ENCODE peak calls at places on chromosomes 6 and 20, in seven cellular contexts. R is PC-3; F is heart left ventricle; Q is CD4-positive, alpha-beta T cell; C is heart right ventricle; H is A549; O is breast epithelium. E is an unnamed sample.

GRCh38 chr20:64082126-64082638 is 2.0 kb downstream of the LKAAEAR1 start:
- DNase-seq in R (no peak), F (no peak), Q (no peak), C (no peak), H (no peak), O (no peak), E (no peak)

GRCh38 chr20:48381353-48382120 is 446.3 kb downstream of the PREX1 start:
- DNase-seq in R (no peak), F (no peak), Q (no peak), C (no peak), H (no peak), O (no peak), E (no peak)

GRCh38 chr6:41451039-41451438 is 95.1 kb upstream of the FOXP4 start:
- DNase-seq in R (no peak), F (peak), Q (no peak), C (peak), H (peak), O (no peak), E (no peak)

GRCh38 chr20:63652192-63652980 is 838 bp downstream of the STMN3 start:
- DNase-seq in R (no peak), F (peak), Q (peak), C (peak), H (no peak), O (no peak), E (no peak)

GRCh38 chr6:82877213-82878195 is 188.1 kb downstream of the UBE3D start:
- DNase-seq in R (peak), F (no peak), Q (no peak), C (no peak), H (no peak), O (no peak), E (no peak)

GRCh38 chr6:49937017-49937416 is 26.9 kb downstream of the DEFB114 start:
- DNase-seq in R (no peak), F (no peak), Q (no peak), C (no peak), H (no peak), O (no peak), E (no peak)

GRCh38 chr6:137218473-137218916 is 690 bp downstream of the IFNGR1 start:
- DNase-seq in R (peak), F (no peak), Q (peak), C (no peak), H (no peak), O (peak), E (peak)

GRCh38 chr6:11227698-11228097 is 4.8 kb downstream of the NEDD9 start:
- DNase-seq in R (no peak), F (no peak), Q (no peak), C (no peak), H (no peak), O (no peak), E (no peak)

GRCh38 chr20:38659613-38659880 is 57.9 kb downstream of the ARHGAP40 start:
- DNase-seq in R (no peak), F (no peak), Q (no peak), C (no peak), H (no peak), O (no peak), E (no peak)

GRCh38 chr6:5094327-5094726 is 9.2 kb downstream of the PPP1R3G start:
- DNase-seq in R (peak), F (no peak), Q (no peak), C (no peak), H (no peak), O (no peak), E (no peak)

GRCh38 chr6:110415297-110415916 is at the start of gene DDO:
- DNase-seq in R (peak), F (peak), Q (no peak), C (peak), H (no peak), O (peak), E (peak)

GRCh38 chr6:391559-392440 is at the start of gene IRF4:
- DNase-seq in R (no peak), F (no peak), Q (no peak), C (no peak), H (no peak), O (no peak), E (peak)

GRCh38 chr20:63252157-63252780 is 2.0 kb downstream of the NKAIN4 start:
- DNase-seq in R (no peak), F (no peak), Q (no peak), C (no peak), H (no peak), O (no peak), E (no peak)

GRCh38 chr20:49286689-49287551 is 9.1 kb upstream of the ZNFX1 start:
- DNase-seq in R (peak), F (no peak), Q (no peak), C (no peak), H (peak), O (no peak), E (no peak)

GRCh38 chr20:13717631-13718044 is 67.1 kb downstream of the ESF1 start:
- DNase-seq in R (no peak), F (no peak), Q (no peak), C (no peak), H (no peak), O (no peak), E (no peak)

GRCh38 chr20:21509597-21510331 is 4.1 kb downstream of the NKX2-2 start:
- DNase-seq in R (no peak), F (no peak), Q (no peak), C (no peak), H (peak), O (no peak), E (no peak)

GRCh38 chr6:73451166-73452106 is 661 bp downstream of the CGAS start:
- DNase-seq in R (peak), F (no peak), Q (peak), C (peak), H (peak), O (no peak), E (peak)

GRCh38 chr20:59864726-59865125 is 68.7 kb downstream of the SYCP2 start:
- DNase-seq in R (no peak), F (no peak), Q (no peak), C (no peak), H (no peak), O (no peak), E (no peak)

GRCh38 chr20:24752612-24753011 is 196.5 kb upstream of the CST7 start:
- DNase-seq in R (no peak), F (no peak), Q (no peak), C (no peak), H (no peak), O (no peak), E (no peak)

GRCh38 chr20:54649511-54649962 is 174.1 kb downstream of the DOK5 start:
- DNase-seq in R (peak), F (peak), Q (peak), C (peak), H (peak), O (peak), E (no peak)

GRCh38 chr20:38787870-38788269 is 17.6 kb upstream of the PPP1R16B start:
- DNase-seq in R (no peak), F (no peak), Q (no peak), C (no peak), H (no peak), O (no peak), E (no peak)

GRCh38 chr6:147909645-147910044 is 401.2 kb downstream of the SAMD5 start:
- DNase-seq in R (peak), F (no peak), Q (no peak), C (no peak), H (no peak), O (no peak), E (no peak)

GRCh38 chr20:34083137-34083536 is 28.9 kb downstream of the EIF2S2 start:
- DNase-seq in R (peak), F (peak), Q (no peak), C (peak), H (peak), O (peak), E (no peak)

GRCh38 chr6:28335564-28336283 is at the start of gene ZSCAN31:
- DNase-seq in R (peak), F (peak), Q (peak), C (peak), H (peak), O (peak), E (peak)

GRCh38 chr20:48208176-48208575 is 422.9 kb upstream of the SULF2 start:
- DNase-seq in R (no peak), F (peak), Q (no peak), C (no peak), H (no peak), O (no peak), E (no peak)

GRCh38 chr6:15365273-15365687 is 119.4 kb downstream of the JARID2 start:
- DNase-seq in R (peak), F (peak), Q (peak), C (peak), H (peak), O (peak), E (peak)

GRCh38 chr6:104908031-104908430 is 48.3 kb upstream of the HACE1 start:
- DNase-seq in R (peak), F (no peak), Q (no peak), C (no peak), H (peak), O (no peak), E (no peak)

GRCh38 chr6:113837170-113837569 is 20.0 kb upstream of the MARCKS start:
- DNase-seq in R (no peak), F (no peak), Q (no peak), C (no peak), H (no peak), O (no peak), E (no peak)

GRCh38 chr6:118080547-118080946 is 173.5 kb downstream of the SLC35F1 start:
- DNase-seq in R (peak), F (no peak), Q (no peak), C (no peak), H (no peak), O (no peak), E (no peak)

GRCh38 chr6:33828764-33829731 is 25.2 kb upstream of the MLN start:
- DNase-seq in R (no peak), F (no peak), Q (no peak), C (peak), H (no peak), O (no peak), E (no peak)

GRCh38 chr6:11067348-11067747 is 23.2 kb upstream of the ELOVL2 start:
- DNase-seq in R (no peak), F (no peak), Q (no peak), C (no peak), H (no peak), O (no peak), E (no peak)

GRCh38 chr6:33983109-33983475 is 162.8 kb downstream of the GRM4 start:
- DNase-seq in R (peak), F (peak), Q (no peak), C (no peak), H (peak), O (peak), E (peak)

DNA sequence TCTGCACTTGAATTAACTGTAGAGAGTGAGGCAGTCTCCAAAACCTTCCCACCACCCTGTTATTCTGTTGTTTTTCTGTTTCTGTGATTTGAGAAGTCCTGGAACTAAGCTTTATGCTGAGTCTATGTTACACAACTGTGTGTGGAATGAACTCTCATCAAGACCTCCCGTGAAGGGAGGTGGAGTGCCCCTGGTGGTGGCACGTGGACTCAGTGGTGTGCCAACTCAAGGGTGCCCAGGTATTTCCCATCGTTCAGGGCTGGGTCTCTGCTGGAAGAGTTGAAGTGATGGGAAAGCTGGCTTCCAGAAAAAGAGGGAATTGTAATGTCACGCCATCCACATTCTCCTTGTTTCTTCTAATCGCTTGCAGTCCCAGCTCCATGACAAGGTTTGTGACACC is 374.2 kb downstream of the SMOC2 start:
- DNase-seq in R (no peak), F (no peak), Q (no peak), C (no peak), H (no peak), O (no peak), E (no peak)
- TF ChIP-seq CTCF in R (peak), F (no peak), Q (no peak), C (no peak), H (no peak), O (no peak), E (no peak)

DNA sequence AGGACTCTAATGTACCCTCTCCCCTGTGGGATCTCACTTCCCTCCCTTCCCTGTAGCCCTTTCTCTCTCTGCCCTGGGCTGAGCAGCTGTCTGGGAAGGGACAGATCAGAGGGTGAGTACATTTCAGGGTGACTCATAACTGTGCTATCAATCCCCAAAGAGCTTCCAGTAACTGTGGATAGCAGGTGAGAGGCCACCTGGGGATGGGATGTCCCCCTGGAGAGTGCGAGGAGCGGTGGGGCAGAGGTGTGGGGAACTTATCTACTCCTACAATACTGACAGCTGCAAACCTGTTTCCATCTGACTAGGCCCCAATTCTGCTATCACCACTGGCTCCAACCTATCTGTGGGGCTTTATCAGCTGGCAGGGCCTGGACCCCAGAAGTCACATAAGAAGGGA is 32.6 kb downstream of the KCNK5 start:
- DNase-seq in R (peak), F (no peak), Q (no peak), C (no peak), H (no peak), O (no peak), E (no peak)
- TF ChIP-seq CTCF in R (no peak), F (no peak), Q (no peak), C (no peak), H (no peak), O (no peak), E (no peak)

GRCh38 chr6:76633259-76633658 is 560.8 kb upstream of the IMPG1 start:
- DNase-seq in R (no peak), F (no peak), Q (no peak), C (no peak), H (no peak), O (no peak), E (no peak)
- TF ChIP-seq CTCF in R (no peak), F (no peak), Q (no peak), C (no peak), H (no peak), O (no peak), E (no peak)

GRCh38 chr6:108836061-108836460 is 12.2 kb upstream of the ARMC2 start:
- DNase-seq in R (no peak), F (no peak), Q (no peak), C (no peak), H (no peak), O (no peak), E (no peak)

GRCh38 chr6:108840919-108841318 is 7.3 kb upstream of the ARMC2 start:
- DNase-seq in R (no peak), F (no peak), Q (no peak), C (no peak), H (no peak), O (no peak), E (no peak)

GRCh38 chr6:108837236-108837971 is 10.8 kb upstream of the ARMC2 start:
- DNase-seq in R (peak), F (no peak), Q (no peak), C (no peak), H (no peak), O (no peak), E (no peak)

GRCh38 chr6:108839068-108839467 is 9.2 kb upstream of the ARMC2 start:
- DNase-seq in R (no peak), F (no peak), Q (no peak), C (no peak), H (no peak), O (no peak), E (no peak)

GRCh38 chr6:108838101-108838717 is 10.0 kb upstream of the ARMC2 start:
- DNase-seq in R (peak), F (no peak), Q (no peak), C (no peak), H (peak), O (no peak), E (no peak)
- TF ChIP-seq CTCF in R (peak), F (no peak), Q (no peak), C (no peak), H (no peak), O (no peak), E (no peak)

DNA sequence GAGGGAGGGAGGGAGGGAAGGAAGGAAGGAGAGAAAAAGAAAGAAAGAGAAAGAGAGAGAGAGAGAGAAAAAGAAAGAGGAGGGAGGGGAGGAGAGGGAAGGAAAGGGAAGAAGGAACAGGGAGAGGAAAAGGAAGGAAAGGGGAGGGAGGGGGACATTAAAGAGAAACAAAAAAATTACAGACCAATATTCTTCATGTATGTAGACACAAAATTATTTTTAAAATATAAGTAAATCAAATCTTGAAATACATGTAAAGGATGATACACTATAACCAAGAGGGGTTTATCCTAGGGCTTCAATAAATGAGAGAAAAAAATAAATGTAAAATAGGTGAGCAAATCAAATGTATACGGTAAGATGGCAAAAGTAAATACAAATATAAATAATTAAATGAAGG is 71.2 kb upstream of the TMEM244 start:
- DNase-seq in R (no peak), F (no peak), Q (no peak), C (no peak), H (no peak), O (no peak), E (no peak)
- TF ChIP-seq CTCF in R (no peak), F (no peak), Q (no peak), C (no peak), H (no peak), O (no peak), E (no peak)

E was measured in CD14-positive monocyte.